ENCODE peak calls at places on chromosomes 3 and 15, in five cellular contexts. Z, E, Y, G and W are unnamed samples.

GRCh38 chr15:43934480-43934879 is 107.7 kb downstream of the WDR76 start:
- DNase-seq in G (no peak), Z (no peak), Y (no peak), E (peak), W (no peak)

GRCh38 chr15:72092011-72092410 is 25.9 kb downstream of the MYO9A start:
- DNase-seq in E (no peak), Y (no peak), G (no peak), Z (no peak), W (no peak)

GRCh38 chr3:62493116-62493801 is 119.9 kb upstream of the FEZF2 start:
- DNase-seq in G (no peak), Y (no peak), E (no peak), Z (no peak), W (no peak)

GRCh38 chr3:12401208-12401607 is 83.1 kb upstream of the TSEN2 start:
- DNase-seq in Y (no peak), E (no peak), G (no peak), Z (no peak), W (no peak)

GRCh38 chr3:156033428-156033827 is 87.0 kb upstream of the KCNAB1 start:
- DNase-seq in Z (no peak), G (no peak), Y (no peak), E (no peak), W (no peak)

GRCh38 chr15:29377141-29377540 is 107.5 kb upstream of the NSMCE3 start:
- DNase-seq in E (no peak), Z (no peak), G (no peak), Y (no peak), W (no peak)

GRCh38 chr3:114093001-114093350 is 36.4 kb downstream of the QTRT2 start:
- DNase-seq in E (no peak), Y (no peak), G (no peak), Z (no peak), W (no peak)

GRCh38 chr3:9793161-9793781 is 389 bp downstream of the ARPC4 start:
- DNase-seq in Y (peak), Z (no peak), G (no peak), E (no peak), W (no peak)

GRCh38 chr15:92963794-92964193 is 63.7 kb downstream of the CHD2 start:
- DNase-seq in G (no peak), Z (no peak), E (no peak), Y (no peak), W (no peak)

GRCh38 chr3:54122802-54123537 is 618 bp downstream of the CACNA2D3 start:
- DNase-seq in Y (no peak), G (no peak), E (no peak), Z (no peak), W (no peak)

GRCh38 chr15:95127356-95127755 is 896.0 kb downstream of the MCTP2 start:
- DNase-seq in G (no peak), E (no peak), Y (no peak), Z (no peak), W (no peak)

GRCh38 chr3:122497425-122497824 is 17.3 kb downstream of the KPNA1 start:
- DNase-seq in Y (peak), Z (no peak), G (no peak), E (peak), W (no peak)

GRCh38 chr15:79314811-79315210 is 3.9 kb downstream of the TMED3 start:
- DNase-seq in G (no peak), Z (no peak), Y (no peak), E (no peak), W (no peak)

GRCh38 chr15:82680200-82681102 is 29.2 kb downstream of the AP3B2 start:
- DNase-seq in E (no peak), G (peak), Z (peak), Y (peak), W (peak)

GRCh38 chr3:40317061-40317676 is 7.7 kb downstream of the EIF1B start:
- DNase-seq in Y (peak), G (peak), E (no peak), Z (no peak), W (no peak)